ENCODE peak calls at places on chromosomes 16 and 17, in five cellular contexts. One of them, this sample, is unnamed.

GRCh38 chr16:50183316-50183715 is 30.2 kb downstream of the TENT4B start:
- DNase-seq in naive B cell: no peak
- DNase-seq in NCI-H1436: no peak
- DNase-seq in K562: no peak
- DNase-seq in Right ventricle myocardium superior: no peak
- DNase-seq in this sample: no peak

GRCh38 chr17:59501690-59502089 is 63.7 kb upstream of the DHX40 start:
- DNase-seq in naive B cell: no peak
- DNase-seq in NCI-H1436: no peak
- DNase-seq in K562: no peak
- DNase-seq in Right ventricle myocardium superior: no peak
- DNase-seq in this sample: no peak

GRCh38 chr17:44350733-44351226 is 5.7 kb downstream of the GRN start:
- DNase-seq in naive B cell: peak; percentile 71
- DNase-seq in NCI-H1436: peak; percentile 59
- DNase-seq in K562: peak; percentile 79
- DNase-seq in Right ventricle myocardium superior: peak; percentile 79
- DNase-seq in this sample: no peak

GRCh38 chr16:85958731-85959130 is 59.8 kb downstream of the IRF8 start:
- DNase-seq in naive B cell: no peak
- DNase-seq in NCI-H1436: no peak
- DNase-seq in K562: no peak
- DNase-seq in Right ventricle myocardium superior: no peak
- DNase-seq in this sample: no peak

GRCh38 chr17:28253663-28254062 is 65.3 kb upstream of the TMEM97 start:
- DNase-seq in naive B cell: no peak
- DNase-seq in NCI-H1436: no peak
- DNase-seq in K562: no peak
- DNase-seq in Right ventricle myocardium superior: no peak
- DNase-seq in this sample: no peak

GRCh38 chr16:82070656-82071369 is 35.8 kb downstream of the HSD17B2 start:
- DNase-seq in naive B cell: no peak
- DNase-seq in NCI-H1436: no peak
- DNase-seq in K562: no peak
- DNase-seq in Right ventricle myocardium superior: no peak
- DNase-seq in this sample: no peak

GRCh38 chr17:74458835-74459234 is 7.6 kb upstream of the CD300A start:
- DNase-seq in naive B cell: no peak
- DNase-seq in NCI-H1436: no peak
- DNase-seq in K562: no peak
- DNase-seq in Right ventricle myocardium superior: no peak
- DNase-seq in this sample: no peak

GRCh38 chr16:68939921-68940320 is 96.6 kb downstream of the TANGO6 start:
- DNase-seq in naive B cell: no peak
- DNase-seq in NCI-H1436: no peak
- DNase-seq in K562: no peak
- DNase-seq in Right ventricle myocardium superior: no peak
- DNase-seq in this sample: no peak

GRCh38 chr16:12321363-12321762 is 344.8 kb downstream of the SNX29 start:
- DNase-seq in naive B cell: peak; percentile 48
- DNase-seq in NCI-H1436: peak; percentile 45
- DNase-seq in K562: no peak
- DNase-seq in Right ventricle myocardium superior: no peak
- DNase-seq in this sample: no peak

GRCh38 chr17:29595107-29595942 is 2.4 kb downstream of the ANKRD13B start:
- DNase-seq in naive B cell: no peak
- DNase-seq in NCI-H1436: no peak
- DNase-seq in K562: no peak
- DNase-seq in Right ventricle myocardium superior: no peak
- DNase-seq in this sample: no peak

GRCh38 chr17:28698253-28698941 is 13.3 kb downstream of the PROCA1 start:
- DNase-seq in naive B cell: no peak
- DNase-seq in NCI-H1436: no peak
- DNase-seq in K562: no peak
- DNase-seq in Right ventricle myocardium superior: no peak
- DNase-seq in this sample: no peak

GRCh38 chr17:37671813-37672544 is 28.7 kb upstream of the DDX52 start:
- DNase-seq in naive B cell: no peak
- DNase-seq in NCI-H1436: no peak
- DNase-seq in K562: no peak
- DNase-seq in Right ventricle myocardium superior: no peak
- DNase-seq in this sample: no peak

GRCh38 chr17:67376509-67376891 is 581 bp upstream of the PITPNC1 start:
- DNase-seq in naive B cell: no peak
- DNase-seq in NCI-H1436: no peak
- DNase-seq in K562: no peak
- DNase-seq in Right ventricle myocardium superior: no peak
- DNase-seq in this sample: no peak

GRCh38 chr17:73738751-73739575 is 94.7 kb upstream of the SDK2 start:
- DNase-seq in naive B cell: no peak
- DNase-seq in NCI-H1436: no peak
- DNase-seq in K562: no peak
- DNase-seq in Right ventricle myocardium superior: no peak
- DNase-seq in this sample: no peak

GRCh38 chr16:80233097-80233835 is 307.5 kb upstream of the DYNLRB2 start:
- DNase-seq in naive B cell: no peak
- DNase-seq in NCI-H1436: no peak
- DNase-seq in K562: no peak
- DNase-seq in Right ventricle myocardium superior: no peak
- DNase-seq in this sample: no peak

GRCh38 chr17:77527836-77528505 is 387.2 kb downstream of the SEC14L1 start:
- DNase-seq in naive B cell: no peak
- DNase-seq in NCI-H1436: no peak
- DNase-seq in K562: no peak
- DNase-seq in Right ventricle myocardium superior: no peak
- DNase-seq in this sample: no peak

GRCh38 chr17:61379457-61380216 is 20.0 kb upstream of the TBX2 start:
- DNase-seq in naive B cell: no peak
- DNase-seq in NCI-H1436: no peak
- DNase-seq in K562: no peak
- DNase-seq in Right ventricle myocardium superior: no peak
- DNase-seq in this sample: no peak